ENCODE peak calls at places on chromosomes 12 and 14, in five cellular contexts. One of them, this sample, is unnamed.
A peak's percentile ranks its signal among the peaks of the same experiment; 100 is the strongest.

GRCh38 chr14:90402009-90402408 is 5.2 kb downstream of the CALM1 start:
- DNase-seq in DND-41: no peak
- DNase-seq in CD8-positive, alpha-beta T cell: no peak
- DNase-seq in keratinocyte: no peak
- DNase-seq in IMR-90: no peak
- DNase-seq in this sample: peak; percentile 46

GRCh38 chr14:73943083-73943482 is 6.8 kb downstream of the FAM161B start:
- DNase-seq in keratinocyte: no peak
- DNase-seq in DND-41: no peak
- DNase-seq in CD8-positive, alpha-beta T cell: no peak
- DNase-seq in IMR-90: peak; percentile 71
- DNase-seq in this sample: no peak

GRCh38 chr12:90741611-90742010 is 213.4 kb downstream of the CCER1 start:
- DNase-seq in keratinocyte: no peak
- DNase-seq in DND-41: no peak
- DNase-seq in CD8-positive, alpha-beta T cell: no peak
- DNase-seq in IMR-90: no peak
- DNase-seq in this sample: no peak

GRCh38 chr12:47989023-47989417 is 15.3 kb downstream of the COL2A1 start:
- DNase-seq in DND-41: no peak
- DNase-seq in CD8-positive, alpha-beta T cell: no peak
- DNase-seq in IMR-90: no peak
- DNase-seq in keratinocyte: no peak
- DNase-seq in this sample: no peak

GRCh38 chr12:52394836-52395405 is 9.5 kb upstream of the KRT84 start:
- DNase-seq in CD8-positive, alpha-beta T cell: no peak
- DNase-seq in DND-41: no peak
- DNase-seq in keratinocyte: no peak
- DNase-seq in IMR-90: no peak
- DNase-seq in this sample: no peak

GRCh38 chr12:123024819-123025391 is 44.4 kb downstream of the ARL6IP4 start:
- DNase-seq in keratinocyte: no peak
- DNase-seq in IMR-90: peak; percentile 55
- DNase-seq in DND-41: no peak
- DNase-seq in CD8-positive, alpha-beta T cell: no peak
- DNase-seq in this sample: no peak

GRCh38 chr12:122421263-122421814 is 1.1 kb downstream of the CLIP1 start:
- DNase-seq in CD8-positive, alpha-beta T cell: no peak
- DNase-seq in IMR-90: peak; percentile 47
- DNase-seq in keratinocyte: no peak
- DNase-seq in DND-41: peak; percentile 45
- DNase-seq in this sample: no peak

GRCh38 chr14:22070119-22070982 is 396.7 kb upstream of the OR4E1 start:
- DNase-seq in DND-41: peak; percentile 80
- DNase-seq in CD8-positive, alpha-beta T cell: peak; percentile 66
- DNase-seq in keratinocyte: no peak
- DNase-seq in IMR-90: no peak
- DNase-seq in this sample: peak; percentile 41

GRCh38 chr12:132503611-132504204 is 13.8 kb downstream of the FBRSL1 start:
- DNase-seq in keratinocyte: no peak
- DNase-seq in CD8-positive, alpha-beta T cell: no peak
- DNase-seq in IMR-90: no peak
- DNase-seq in DND-41: no peak
- DNase-seq in this sample: no peak

GRCh38 chr12:112837629-112838191 is 46.2 kb downstream of the RPH3A start:
- DNase-seq in CD8-positive, alpha-beta T cell: no peak
- DNase-seq in keratinocyte: peak; percentile 33
- DNase-seq in DND-41: no peak
- DNase-seq in IMR-90: peak; percentile 29
- DNase-seq in this sample: no peak

GRCh38 chr14:59123975-59124374 is 64.5 kb upstream of the DAAM1 start:
- DNase-seq in CD8-positive, alpha-beta T cell: no peak
- DNase-seq in IMR-90: peak; percentile 49
- DNase-seq in DND-41: no peak
- DNase-seq in keratinocyte: no peak
- DNase-seq in this sample: no peak

GRCh38 chr12:176321-177181 is 37.4 kb downstream of the SLC6A12 start:
- DNase-seq in DND-41: no peak
- DNase-seq in keratinocyte: no peak
- DNase-seq in CD8-positive, alpha-beta T cell: no peak
- DNase-seq in IMR-90: peak; percentile 61
- DNase-seq in this sample: no peak

GRCh38 chr14:68364823-68365222 is 428.0 kb downstream of the ZFP36L1 start:
- DNase-seq in keratinocyte: no peak
- DNase-seq in CD8-positive, alpha-beta T cell: no peak
- DNase-seq in IMR-90: no peak
- DNase-seq in DND-41: no peak
- DNase-seq in this sample: no peak

GRCh38 chr12:57456145-57456700 is 1.1 kb downstream of the INHBE start:
- DNase-seq in IMR-90: peak; percentile 44
- DNase-seq in CD8-positive, alpha-beta T cell: peak; percentile 42
- DNase-seq in keratinocyte: no peak
- DNase-seq in DND-41: peak; percentile 66
- DNase-seq in this sample: peak; percentile 39

GRCh38 chr12:30970559-30971202 is 44.1 kb downstream of the TSPAN11 start:
- DNase-seq in DND-41: no peak
- DNase-seq in CD8-positive, alpha-beta T cell: no peak
- DNase-seq in keratinocyte: no peak
- DNase-seq in IMR-90: no peak
- DNase-seq in this sample: no peak

GRCh38 chr14:68935761-68936209 is 43.3 kb downstream of the ACTN1 start:
- DNase-seq in DND-41: no peak
- DNase-seq in keratinocyte: no peak
- DNase-seq in CD8-positive, alpha-beta T cell: no peak
- DNase-seq in IMR-90: no peak
- DNase-seq in this sample: no peak

GRCh38 chr14:97329701-97330100 is 532.5 kb downstream of the VRK1 start:
- DNase-seq in CD8-positive, alpha-beta T cell: no peak
- DNase-seq in DND-41: no peak
- DNase-seq in keratinocyte: no peak
- DNase-seq in IMR-90: no peak
- DNase-seq in this sample: no peak

GRCh38 chr14:82080319-82080718 is 546.7 kb upstream of the SEL1L start:
- DNase-seq in IMR-90: no peak
- DNase-seq in DND-41: no peak
- DNase-seq in keratinocyte: no peak
- DNase-seq in CD8-positive, alpha-beta T cell: no peak
- DNase-seq in this sample: no peak

GRCh38 chr12:121582583-121583333 is 1.9 kb upstream of the KDM2B start:
- DNase-seq in IMR-90: no peak
- DNase-seq in keratinocyte: no peak
- DNase-seq in DND-41: no peak
- DNase-seq in CD8-positive, alpha-beta T cell: no peak
- DNase-seq in this sample: no peak

GRCh38 chr12:95230313-95230712 is 12.7 kb downstream of the VEZT start:
- DNase-seq in DND-41: no peak
- DNase-seq in CD8-positive, alpha-beta T cell: no peak
- DNase-seq in IMR-90: no peak
- DNase-seq in keratinocyte: no peak
- DNase-seq in this sample: no peak

GRCh38 chr12:1644523-1645438 is 15.8 kb downstream of the WNT5B start:
- DNase-seq in keratinocyte: no peak
- DNase-seq in DND-41: no peak
- DNase-seq in CD8-positive, alpha-beta T cell: no peak
- DNase-seq in IMR-90: peak; percentile 91
- DNase-seq in this sample: no peak

GRCh38 chr12:50074936-50075807 is 10.0 kb upstream of the SMARCD1 start:
- DNase-seq in DND-41: peak; percentile 81
- DNase-seq in IMR-90: peak; percentile 76
- DNase-seq in CD8-positive, alpha-beta T cell: peak; percentile 75
- DNase-seq in keratinocyte: no peak
- DNase-seq in this sample: peak; percentile 69

GRCh38 chr14:60839657-60840056 is 105.1 kb downstream of the MNAT1 start:
- DNase-seq in IMR-90: no peak
- DNase-seq in DND-41: no peak
- DNase-seq in CD8-positive, alpha-beta T cell: no peak
- DNase-seq in keratinocyte: no peak
- DNase-seq in this sample: no peak

GRCh38 chr14:60839057-60839456 is 104.5 kb downstream of the MNAT1 start:
- DNase-seq in keratinocyte: no peak
- DNase-seq in IMR-90: no peak
- DNase-seq in CD8-positive, alpha-beta T cell: no peak
- DNase-seq in DND-41: no peak
- DNase-seq in this sample: no peak

GRCh38 chr14:60838601-60839000 is 104.0 kb downstream of the MNAT1 start:
- DNase-seq in keratinocyte: no peak
- DNase-seq in CD8-positive, alpha-beta T cell: no peak
- DNase-seq in DND-41: no peak
- DNase-seq in IMR-90: no peak
- DNase-seq in this sample: no peak
- H3K4me3 ChIP-seq in keratinocyte: no peak overlapping the region
- H3K4me3 ChIP-seq in CD8-positive, alpha-beta T cell: no peak overlapping the region
- H3K4me3 ChIP-seq in DND-41: no peak overlapping the region
- H3K4me3 ChIP-seq in IMR-90: no peak overlapping the region
- H3K4me3 ChIP-seq in this sample: no peak overlapping the region

GRCh38 chr12:61891632-61892031 is 368.6 kb upstream of the USP15 start:
- DNase-seq in DND-41: no peak
- DNase-seq in keratinocyte: no peak
- DNase-seq in IMR-90: no peak
- DNase-seq in CD8-positive, alpha-beta T cell: no peak
- DNase-seq in this sample: no peak
- H3K27ac ChIP-seq in DND-41: no peak overlapping the region
- H3K27ac ChIP-seq in keratinocyte: no peak overlapping the region
- H3K27ac ChIP-seq in IMR-90: no peak overlapping the region
- H3K27ac ChIP-seq in CD8-positive, alpha-beta T cell: no peak overlapping the region
- H3K27ac ChIP-seq in this sample: no peak overlapping the region

GRCh38 chr14:93047187-93047586 is 68.5 kb downstream of the ITPK1 start:
- DNase-seq in CD8-positive, alpha-beta T cell: no peak
- DNase-seq in IMR-90: no peak
- DNase-seq in keratinocyte: no peak
- DNase-seq in DND-41: no peak
- DNase-seq in this sample: no peak
- H3K4me1 ChIP-seq in CD8-positive, alpha-beta T cell: peaks cover 31% of the 10 kb centered on the region
- H3K4me1 ChIP-seq in IMR-90: peaks cover 15% of the 10 kb centered on the region
- H3K4me1 ChIP-seq in keratinocyte: peaks cover 57% of the 10 kb centered on the region
- H3K4me1 ChIP-seq in DND-41: no peaks in the 10 kb centered on the region
- H3K4me1 ChIP-seq in this sample: no peaks in the 10 kb centered on the region

GRCh38 chr12:81811066-81811777 is 52.1 kb upstream of the PPFIA2 start:
- DNase-seq in DND-41: no peak
- DNase-seq in IMR-90: no peak
- DNase-seq in CD8-positive, alpha-beta T cell: no peak
- DNase-seq in keratinocyte: no peak
- DNase-seq in this sample: no peak
- H3K4me3 ChIP-seq in DND-41: no peak overlapping the region
- H3K4me3 ChIP-seq in IMR-90: no peak overlapping the region
- H3K4me3 ChIP-seq in CD8-positive, alpha-beta T cell: no peak overlapping the region
- H3K4me3 ChIP-seq in keratinocyte: no peak overlapping the region
- H3K4me3 ChIP-seq in this sample: no peak overlapping the region

GRCh38 chr12:131106542-131106941 is 152.8 kb downstream of the ADGRD1 start:
- DNase-seq in keratinocyte: no peak
- DNase-seq in IMR-90: no peak
- DNase-seq in CD8-positive, alpha-beta T cell: no peak
- DNase-seq in DND-41: no peak
- DNase-seq in this sample: no peak

GRCh38 chr12:131105736-131106356 is 152.1 kb downstream of the ADGRD1 start:
- DNase-seq in IMR-90: no peak
- DNase-seq in DND-41: no peak
- DNase-seq in keratinocyte: no peak
- DNase-seq in CD8-positive, alpha-beta T cell: peak; percentile 75
- DNase-seq in this sample: peak; percentile 45

GRCh38 chr12:131103614-131104463 is 150.1 kb downstream of the ADGRD1 start:
- DNase-seq in DND-41: no peak
- DNase-seq in keratinocyte: no peak
- DNase-seq in CD8-positive, alpha-beta T cell: no peak
- DNase-seq in IMR-90: no peak
- DNase-seq in this sample: no peak

GRCh38 chr12:131104464-131105350 is 151.0 kb downstream of the ADGRD1 start:
- DNase-seq in IMR-90: peak; percentile 16
- DNase-seq in DND-41: peak; percentile 74
- DNase-seq in CD8-positive, alpha-beta T cell: peak; percentile 78
- DNase-seq in keratinocyte: no peak
- DNase-seq in this sample: peak; percentile 83

DNA sequence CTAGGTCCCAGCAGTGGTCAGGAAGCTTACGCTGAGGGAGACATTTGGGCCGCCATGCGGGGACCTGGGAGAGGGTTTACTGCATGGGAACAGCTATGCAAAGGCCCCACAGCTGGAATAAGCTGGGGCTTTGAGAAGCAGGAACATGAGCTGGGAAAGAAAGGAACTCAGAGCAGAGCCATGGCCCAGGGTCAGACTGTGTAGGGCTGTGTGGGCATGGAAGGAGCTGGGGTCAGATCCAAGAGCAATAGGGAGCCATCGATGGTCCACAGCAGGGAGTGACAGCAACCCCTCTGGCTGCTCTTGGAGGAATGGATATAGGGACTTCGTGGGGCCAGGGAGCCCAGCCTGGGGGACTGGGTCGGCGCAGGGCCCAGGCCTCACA is 151.6 kb downstream of the ADGRD1 start:
- DNase-seq in CD8-positive, alpha-beta T cell: no peak
- DNase-seq in DND-41: no peak
- DNase-seq in IMR-90: no peak
- DNase-seq in keratinocyte: no peak
- DNase-seq in this sample: no peak
- H3K27ac ChIP-seq in CD8-positive, alpha-beta T cell: no peak overlapping the region
- H3K27ac ChIP-seq in DND-41: no peak overlapping the region
- H3K27ac ChIP-seq in IMR-90: no peak overlapping the region
- H3K27ac ChIP-seq in keratinocyte: no peak overlapping the region
- H3K27ac ChIP-seq in this sample: no peak overlapping the region

GRCh38 chr14:65788876-65789859 is 376.6 kb downstream of the FUT8 start:
- DNase-seq in keratinocyte: no peak
- DNase-seq in CD8-positive, alpha-beta T cell: no peak
- DNase-seq in DND-41: no peak
- DNase-seq in IMR-90: no peak
- DNase-seq in this sample: no peak
- H3K4me1 ChIP-seq in keratinocyte: peaks cover 9% of the 10 kb centered on the region
- H3K4me1 ChIP-seq in CD8-positive, alpha-beta T cell: peaks cover 3% of the 10 kb centered on the region
- H3K4me1 ChIP-seq in DND-41: no peaks in the 10 kb centered on the region
- H3K4me1 ChIP-seq in IMR-90: no peaks in the 10 kb centered on the region
- H3K4me1 ChIP-seq in this sample: no peaks in the 10 kb centered on the region

GRCh38 chr14:102938191-102938590 is 15.7 kb downstream of the AMN start:
- DNase-seq in IMR-90: no peak
- DNase-seq in DND-41: no peak
- DNase-seq in CD8-positive, alpha-beta T cell: no peak
- DNase-seq in keratinocyte: no peak
- DNase-seq in this sample: no peak
- H3K4me3 ChIP-seq in IMR-90: no peak overlapping the region
- H3K4me3 ChIP-seq in DND-41: no peak overlapping the region
- H3K4me3 ChIP-seq in CD8-positive, alpha-beta T cell: no peak overlapping the region
- H3K4me3 ChIP-seq in keratinocyte: no peak overlapping the region
- H3K4me3 ChIP-seq in this sample: no peak overlapping the region

This sample was measured in naive thymus-derived CD4-positive, alpha-beta T cell.